ENCODE peak calls at places on chromosomes 12 and 14, in four cellular contexts. One of them, this sample, is unnamed.

GRCh38 chr12:117671734-117672133 is 297.1 kb downstream of the KSR2 start:
- DNase-seq in cardiac fibroblast: no peak
- DNase-seq in central memory CD4-positive, alpha-beta T cell: no peak
- DNase-seq in GM23248: peak; percentile 57
- DNase-seq in this sample: no peak

GRCh38 chr14:100345711-100346110 is 22.6 kb downstream of the SLC25A47 start:
- DNase-seq in cardiac fibroblast: no peak
- DNase-seq in central memory CD4-positive, alpha-beta T cell: no peak
- DNase-seq in GM23248: no peak
- DNase-seq in this sample: no peak

GRCh38 chr12:109304485-109304884 is 4.6 kb downstream of the FOXN4 start:
- DNase-seq in cardiac fibroblast: no peak
- DNase-seq in central memory CD4-positive, alpha-beta T cell: no peak
- DNase-seq in GM23248: no peak
- DNase-seq in this sample: no peak

GRCh38 chr14:39396448-39396847 is 35.8 kb downstream of the FBXO33 start:
- DNase-seq in cardiac fibroblast: peak; percentile 17
- DNase-seq in central memory CD4-positive, alpha-beta T cell: no peak
- DNase-seq in GM23248: peak; percentile 63
- DNase-seq in this sample: no peak

GRCh38 chr12:55737581-55738112 is 5.3 kb upstream of the GDF11 start:
- DNase-seq in central memory CD4-positive, alpha-beta T cell: no peak
- DNase-seq in cardiac fibroblast: no peak
- DNase-seq in GM23248: peak; percentile 34
- DNase-seq in this sample: no peak

GRCh38 chr14:23061995-23062394 is 4.7 kb upstream of the CDH24 start:
- DNase-seq in central memory CD4-positive, alpha-beta T cell: no peak
- DNase-seq in cardiac fibroblast: peak; percentile 96
- DNase-seq in GM23248: peak; percentile 89
- DNase-seq in this sample: no peak

GRCh38 chr14:97218713-97219355 is 421.7 kb downstream of the VRK1 start:
- DNase-seq in cardiac fibroblast: no peak
- DNase-seq in central memory CD4-positive, alpha-beta T cell: no peak
- DNase-seq in GM23248: peak; percentile 12
- DNase-seq in this sample: no peak

GRCh38 chr12:111320233-111321050 is 48.5 kb downstream of the PHETA1 start:
- DNase-seq in cardiac fibroblast: no peak
- DNase-seq in GM23248: no peak
- DNase-seq in central memory CD4-positive, alpha-beta T cell: no peak
- DNase-seq in this sample: no peak

GRCh38 chr14:99945732-99946651 is 119.2 kb upstream of the EVL start:
- DNase-seq in GM23248: peak; percentile 24
- DNase-seq in central memory CD4-positive, alpha-beta T cell: no peak
- DNase-seq in cardiac fibroblast: no peak
- DNase-seq in this sample: no peak

GRCh38 chr12:113899042-113899843 is 66.9 kb downstream of the RBM19 start:
- DNase-seq in central memory CD4-positive, alpha-beta T cell: no peak
- DNase-seq in GM23248: no peak
- DNase-seq in cardiac fibroblast: no peak
- DNase-seq in this sample: no peak

GRCh38 chr14:72155379-72155993 is 223.3 kb downstream of the RGS6 start:
- DNase-seq in cardiac fibroblast: no peak
- DNase-seq in GM23248: no peak
- DNase-seq in central memory CD4-positive, alpha-beta T cell: no peak
- DNase-seq in this sample: no peak

GRCh38 chr12:89140580-89141236 is 211.6 kb downstream of the DUSP6 start:
- DNase-seq in GM23248: peak; percentile 70
- DNase-seq in cardiac fibroblast: peak; percentile 81
- DNase-seq in central memory CD4-positive, alpha-beta T cell: no peak
- DNase-seq in this sample: no peak